ENCODE peak calls at places on chromosomes 11 and 22, in seven cellular contexts. J is stomach; Y is CD8-positive, alpha-beta T cell; G is esophagus muscularis mucosa; U is Peyer's patch; Z is neuronal stem cell; F is gastrocnemius medialis. M is an unnamed sample.
A peak's percentile ranks its signal among the peaks of the same experiment; 100 is the strongest.

GRCh38 chr22:23478175-23478574 is 101.9 kb downstream of the IGLL1 start:
- DNase-seq in U (no peak), J (no peak), G (peak; percentile 89), F (no peak), Z (no peak), Y (no peak), M (no peak)

GRCh38 chr11:68704887-68705286 is 20.5 kb downstream of the GAL start:
- DNase-seq in Y (no peak), J (no peak), U (no peak), F (no peak), G (no peak), Z (no peak), M (no peak)

GRCh38 chr22:22245935-22246525 is 1.4 kb downstream of the VPREB1 start:
- DNase-seq in Z (no peak), G (peak; percentile 60), U (no peak), F (no peak), J (no peak), Y (no peak), M (no peak)

GRCh38 chr11:110362916-110363574 is 66.6 kb upstream of the RDX start:
- DNase-seq in F (no peak), Z (peak; percentile 57), J (peak; percentile 39), G (peak; percentile 62), Y (no peak), U (no peak), M (no peak)

GRCh38 chr22:24189249-24190158 is 8.2 kb downstream of the SUSD2 start:
- DNase-seq in U (peak; percentile 50), F (peak; percentile 42), Y (peak; percentile 29), Z (peak; percentile 44), J (peak; percentile 84), G (no peak), M (peak; percentile 78)

GRCh38 chr11:26134481-26135355 is 197.2 kb upstream of the ANO3 start:
- DNase-seq in G (no peak), J (no peak), Y (no peak), F (no peak), U (no peak), Z (peak; percentile 40), M (no peak)

GRCh38 chr11:32893947-32894827 is 1.6 kb downstream of the QSER1 start:
- DNase-seq in Y (no peak), J (no peak), Z (peak; percentile 39), F (no peak), G (no peak), U (no peak), M (no peak)

GRCh38 chr22:46041642-46042041 is 64.7 kb upstream of the WNT7B start:
- DNase-seq in Z (no peak), G (no peak), F (no peak), Y (no peak), U (no peak), J (peak; percentile 13), M (peak; percentile 60)

GRCh38 chr22:32494971-32495370 is 20.4 kb downstream of the FBXO7 start:
- DNase-seq in G (no peak), Z (no peak), J (no peak), Y (no peak), F (no peak), U (no peak), M (no peak)

GRCh38 chr11:4748435-4748834 is 21.3 kb downstream of the OR51F1 start:
- DNase-seq in Y (no peak), Z (no peak), G (no peak), U (no peak), J (no peak), F (no peak), M (no peak)

GRCh38 chr11:119153049-119153818 is 4.4 kb downstream of the ABCG4 start:
- DNase-seq in Y (no peak), F (no peak), G (no peak), Z (no peak), J (no peak), U (no peak), M (no peak)

GRCh38 chr22:23415490-23415851 is 164.6 kb downstream of the IGLL1 start:
- DNase-seq in F (no peak), Z (no peak), G (no peak), J (peak; percentile 5), U (no peak), Y (no peak), M (no peak)

GRCh38 chr11:10322830-10323792 is 18.2 kb downstream of the ADM start:
- DNase-seq in Y (peak; percentile 38), G (peak; percentile 92), J (peak; percentile 67), U (no peak), Z (no peak), F (peak; percentile 37), M (peak; percentile 80)

GRCh38 chr22:44616461-44616860 is 85.5 kb upstream of the PRR5 start:
- DNase-seq in G (no peak), Z (no peak), Y (no peak), F (no peak), J (no peak), U (no peak), M (no peak)

GRCh38 chr22:44582016-44582415 is 84.0 kb upstream of the RTL6 start:
- DNase-seq in Y (no peak), F (no peak), J (no peak), G (no peak), U (no peak), Z (no peak), M (peak; percentile 53)

GRCh38 chr11:98307827-98308491 is 712.8 kb upstream of the CNTN5 start:
- DNase-seq in F (no peak), U (no peak), G (no peak), Z (no peak), J (no peak), Y (no peak), M (no peak)
- H3K4me1 ChIP-seq in F (no peaks in the 10 kb centered on the region), U (no peaks in the 10 kb centered on the region), G (no peaks in the 10 kb centered on the region), Z (no peaks in the 10 kb centered on the region), J (no peaks in the 10 kb centered on the region), Y (no peaks in the 10 kb centered on the region), M (no peaks in the 10 kb centered on the region)

DNA sequence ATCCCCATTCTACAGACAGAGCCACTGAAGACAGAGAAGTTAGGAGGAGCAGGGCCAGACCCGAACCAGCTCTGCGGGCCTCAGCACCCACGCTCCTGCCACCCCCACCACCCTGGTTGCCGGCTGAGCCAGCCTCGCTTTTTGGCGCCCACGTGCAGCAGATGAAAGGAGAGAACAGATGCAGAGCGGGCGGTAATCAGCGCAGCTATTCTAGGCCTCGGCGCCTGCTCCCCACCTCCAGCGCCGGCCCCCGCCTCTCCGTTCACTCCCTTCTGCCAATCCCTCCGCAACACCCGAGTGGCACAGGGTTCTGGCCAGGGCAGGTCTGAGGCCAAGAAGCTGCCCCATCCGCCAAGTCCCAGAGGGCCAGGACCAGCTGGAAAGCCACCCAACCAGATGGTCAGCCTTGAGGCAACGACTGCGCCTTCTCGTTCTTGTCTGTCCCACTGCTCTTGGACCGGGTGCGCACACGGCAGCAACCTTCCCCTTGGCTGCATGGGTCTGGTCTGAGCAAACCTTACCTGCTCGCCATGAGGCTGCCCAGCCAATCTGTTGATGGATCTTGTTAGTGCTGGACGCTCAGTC is 16.8 kb downstream of the DNAL4 start:
- DNase-seq in F (no peak), Z (no peak), G (no peak), Y (no peak), U (no peak), J (no peak), M (no peak)
- H3K4me3 ChIP-seq in F (no peak overlapping the region), Z (no peak overlapping the region), G (no peak overlapping the region), Y (no peak overlapping the region), U (no peak overlapping the region), J (no peak overlapping the region), M (no peak overlapping the region)

GRCh38 chr22:35587896-35588295 is 29.2 kb downstream of the MB start:
- DNase-seq in Y (no peak), F (no peak), G (no peak), Z (no peak), J (no peak), U (no peak), M (no peak)
- H3K27ac ChIP-seq in Y (no peak overlapping the region), F (peak overlapping the region; percentile 97), G (peak overlapping the region; percentile 32), Z (no peak overlapping the region), J (no peak overlapping the region), U (no peak overlapping the region), M (no peak overlapping the region)

DNA sequence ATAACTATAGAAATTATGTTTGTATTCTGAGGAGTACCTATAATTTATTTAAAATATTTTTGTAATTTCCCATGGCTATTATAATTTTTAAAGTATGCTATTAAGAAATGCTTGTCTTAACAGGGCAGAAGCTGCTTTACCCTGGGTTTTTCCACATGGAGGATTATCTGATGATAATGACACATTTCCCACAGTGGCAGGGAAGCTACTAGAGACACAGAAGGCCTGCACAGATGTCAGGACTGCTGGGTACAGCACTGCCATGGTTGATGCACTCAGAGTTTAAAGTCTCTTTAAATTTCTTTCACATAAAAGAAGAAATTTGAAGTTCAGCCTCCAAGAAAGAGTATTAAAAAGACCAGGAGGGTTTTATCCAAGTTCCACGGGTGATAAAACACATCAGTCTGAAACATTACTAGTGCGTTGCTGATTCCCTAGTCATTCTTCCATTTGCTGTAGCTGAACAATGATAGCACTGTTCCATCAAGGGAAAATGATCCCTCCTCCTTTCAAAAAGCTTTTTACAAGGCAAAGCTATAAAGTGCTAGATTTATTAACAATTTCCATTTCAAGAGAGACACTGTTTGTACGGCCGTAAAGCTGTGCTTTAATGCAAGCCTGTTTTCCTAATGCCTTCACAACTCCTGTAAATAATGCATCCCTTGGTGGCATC is 363.0 kb downstream of the CNTN5 start:
- DNase-seq in J (no peak), G (no peak), U (no peak), F (no peak), Y (no peak), Z (no peak), M (no peak)
- H3K4me1 ChIP-seq in J (no peaks in the 10 kb centered on the region), G (no peaks in the 10 kb centered on the region), U (no peaks in the 10 kb centered on the region), F (no peaks in the 10 kb centered on the region), Y (no peaks in the 10 kb centered on the region), Z (no peaks in the 10 kb centered on the region), M (no peaks in the 10 kb centered on the region)

GRCh38 chr22:31105282-31105929 is 2.0 kb downstream of the SELENOM start:
- DNase-seq in F (no peak), G (no peak), J (no peak), Z (no peak), U (no peak), Y (no peak), M (no peak)
- H3K4me3 ChIP-seq in F (no peak overlapping the region), G (peak overlapping the region; percentile 90), J (peak overlapping the region; percentile 76), Z (no peak overlapping the region), U (no peak overlapping the region), Y (no peak overlapping the region), M (peak overlapping the region; percentile 94)

DNA sequence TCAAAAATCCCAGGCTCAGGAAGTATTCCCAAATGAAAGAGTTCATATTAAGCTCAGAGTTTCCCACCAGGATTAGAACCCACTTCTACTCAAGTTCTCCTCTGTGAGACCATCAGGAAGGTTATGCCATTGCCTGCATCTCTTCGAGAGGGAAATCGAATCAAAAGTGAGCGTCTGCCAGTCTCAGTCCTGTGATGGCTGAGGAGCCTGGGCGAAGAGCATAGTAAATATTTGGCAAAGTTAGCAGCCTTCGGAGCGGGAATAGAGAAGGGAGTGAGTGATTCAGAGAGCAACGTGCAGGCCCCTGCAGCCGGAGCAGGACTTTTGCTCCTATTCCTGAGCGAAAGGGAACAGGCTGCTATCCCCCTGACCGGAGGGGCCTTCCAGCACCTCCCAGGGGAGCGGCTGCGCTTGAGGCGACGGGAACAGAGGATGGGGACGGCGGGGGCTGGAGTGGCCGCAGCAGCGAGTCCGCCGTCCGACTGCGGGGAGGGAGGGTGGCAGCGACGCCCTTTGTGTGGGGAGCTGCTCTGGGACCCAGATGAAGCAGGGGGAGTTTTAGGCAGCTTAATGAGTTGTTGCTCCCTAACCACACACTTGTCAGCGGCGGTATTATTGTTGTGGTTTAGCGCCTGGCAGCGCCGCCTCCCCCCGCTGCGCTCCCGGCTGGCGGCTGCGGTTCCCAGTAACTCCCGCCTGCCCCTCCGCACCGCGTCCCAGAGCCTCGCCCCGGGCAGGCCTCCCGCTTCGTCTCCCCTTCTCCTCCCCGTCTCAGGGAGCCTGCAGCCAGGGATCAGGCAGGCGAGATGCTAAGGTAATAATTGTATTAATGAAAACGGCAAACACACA is 21.7 kb upstream of the NRGN start:
- DNase-seq in Z (peak; percentile 39), Y (peak; percentile 17), F (no peak), G (no peak), J (no peak), U (no peak), M (no peak)
- H3K27ac ChIP-seq in Z (no peak overlapping the region), Y (no peak overlapping the region), F (peak overlapping the region; percentile 67), G (no peak overlapping the region), J (no peak overlapping the region), U (no peak overlapping the region), M (peak overlapping the region; percentile 74)